ENCODE peak calls at places on chromosomes 3 and 15, in four cellular contexts. H is BJ; O is fibroblast of lung; M is CD8-positive, alpha-beta T cell. B is an unnamed sample. For H3K27me3, the result is how much of the 10 kb centered on the place peaks cover.

GRCh38 chr3:178754852-178755510 is 218.7 kb downstream of the KCNMB2 start:
- DNase-seq in M (no peak), H (no peak), O (no peak), B (no peak)

GRCh38 chr15:89822951-89823701 is 8.5 kb upstream of the ANPEP start:
- DNase-seq in O (peak), H (no peak), M (no peak), B (no peak)

GRCh38 chr15:39466428-39466827 is 114.5 kb upstream of the THBS1 start:
- DNase-seq in H (peak), O (peak), M (no peak), B (no peak)

GRCh38 chr15:34642252-34642651 is 58.8 kb upstream of the GOLGA8B start:
- DNase-seq in O (no peak), H (no peak), M (no peak), B (no peak)

GRCh38 chr15:62453979-62454378 is 288.9 kb upstream of the C2CD4B start:
- DNase-seq in M (no peak), H (no peak), O (peak), B (no peak)

GRCh38 chr3:157922614-157923013 is 183.6 kb downstream of the SHOX2 start:
- DNase-seq in M (no peak), H (no peak), O (no peak), B (no peak)

GRCh38 chr15:77497108-77497737 is 76.5 kb downstream of the HMG20A start:
- DNase-seq in M (no peak), O (peak), H (no peak), B (no peak)

GRCh38 chr3:12902181-12902999 is 61.0 kb upstream of the RPL32 start:
- DNase-seq in M (no peak), H (no peak), O (no peak), B (no peak)

GRCh38 chr15:76576526-76577279 is 240.1 kb downstream of the ISL2 start:
- DNase-seq in O (peak), H (no peak), M (no peak), B (peak)

GRCh38 chr15:51227967-51228783 is 110.2 kb downstream of the CYP19A1 start:
- DNase-seq in M (no peak), O (peak), H (peak), B (no peak)

GRCh38 chr15:41981373-41982132 is 9.2 kb upstream of the EHD4 start:
- DNase-seq in H (no peak), M (no peak), O (no peak), B (peak)

GRCh38 chr15:78325092-78325843 is 14.9 kb upstream of the CRABP1 start:
- DNase-seq in H (no peak), M (no peak), O (no peak), B (no peak)

GRCh38 chr3:141746962-141747361 is 8.9 kb downstream of the RNF7 start:
- DNase-seq in M (no peak), O (no peak), H (no peak), B (no peak)

GRCh38 chr3:139774570-139775302 is 97.0 kb upstream of the NMNAT3 start:
- DNase-seq in M (no peak), H (peak), O (no peak), B (no peak)

GRCh38 chr3:188154758-188155574 is 1.0 kb downstream of the LPP start:
- DNase-seq in O (peak), H (no peak), M (no peak), B (no peak)

GRCh38 chr15:70589221-70589620 is 174.1 kb downstream of the UACA start:
- DNase-seq in O (peak), H (peak), M (no peak), B (no peak)

GRCh38 chr3:114804099-114804498 is 343.0 kb downstream of the ZBTB20 start:
- DNase-seq in M (no peak), H (no peak), O (no peak), B (no peak)

GRCh38 chr15:28948036-28948435 is 62.3 kb downstream of the APBA2 start:
- DNase-seq in H (no peak), O (no peak), M (no peak), B (no peak)

GRCh38 chr3:66582721-66583141 is 81.9 kb upstream of the LRIG1 start:
- DNase-seq in H (no peak), O (no peak), M (peak), B (peak)

GRCh38 chr15:39976291-39977274 is 42.7 kb downstream of the EIF2AK4 start:
- DNase-seq in H (no peak), O (peak), M (no peak), B (peak)

GRCh38 chr15:67025719-67026118 is 39.7 kb upstream of the SMAD3 start:
- DNase-seq in M (no peak), H (no peak), O (peak), B (no peak)

GRCh38 chr3:141553055-141553454 is 66.2 kb downstream of the RASA2 start:
- DNase-seq in M (peak), H (no peak), O (no peak), B (no peak)

GRCh38 chr15:73346735-73347312 is 21.9 kb downstream of the HCN4 start:
- DNase-seq in M (peak), H (no peak), O (peak), B (peak)

GRCh38 chr3:14397531-14397930 is 4.9 kb upstream of the SLC6A6 start:
- DNase-seq in O (no peak), H (no peak), M (no peak), B (no peak)

GRCh38 chr3:102225407-102226132 is 209.2 kb upstream of the ZPLD1 start:
- DNase-seq in O (peak), M (no peak), H (peak), B (no peak)

DNA sequence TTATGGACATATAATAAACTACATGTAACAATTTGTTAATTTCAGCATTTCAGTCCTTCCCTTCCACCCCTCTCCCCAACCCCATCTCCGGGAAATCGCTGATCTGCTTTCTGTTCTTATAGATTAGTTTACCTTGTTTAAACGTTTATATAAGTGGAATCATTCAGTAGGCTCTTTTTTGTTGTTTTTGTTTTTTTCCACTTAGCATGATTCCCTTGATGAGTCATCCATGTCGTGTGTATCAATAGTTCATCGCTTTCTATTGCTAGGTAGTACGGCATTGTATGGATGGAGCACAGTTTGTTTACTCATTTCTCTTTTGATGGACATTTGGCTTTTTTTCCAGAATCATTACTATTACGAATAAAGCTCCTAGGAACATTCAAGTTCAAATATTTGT is 23.5 kb upstream of the AMOTL2 start:
- DNase-seq in M (no peak), O (no peak), H (no peak), B (no peak)
- H3K27me3 ChIP-seq in M (under half), O (under half), H (under half), B (under half)

GRCh38 chr3:173932624-173933023 is 535.1 kb downstream of the NLGN1 start:
- DNase-seq in H (peak), O (peak), M (no peak), B (no peak)

GRCh38 chr3:173930251-173930650 is 532.7 kb downstream of the NLGN1 start:
- DNase-seq in O (no peak), H (no peak), M (no peak), B (no peak)

GRCh38 chr3:173938159-173938558 is 540.6 kb downstream of the NLGN1 start:
- DNase-seq in M (no peak), H (peak), O (peak), B (no peak)

DNA sequence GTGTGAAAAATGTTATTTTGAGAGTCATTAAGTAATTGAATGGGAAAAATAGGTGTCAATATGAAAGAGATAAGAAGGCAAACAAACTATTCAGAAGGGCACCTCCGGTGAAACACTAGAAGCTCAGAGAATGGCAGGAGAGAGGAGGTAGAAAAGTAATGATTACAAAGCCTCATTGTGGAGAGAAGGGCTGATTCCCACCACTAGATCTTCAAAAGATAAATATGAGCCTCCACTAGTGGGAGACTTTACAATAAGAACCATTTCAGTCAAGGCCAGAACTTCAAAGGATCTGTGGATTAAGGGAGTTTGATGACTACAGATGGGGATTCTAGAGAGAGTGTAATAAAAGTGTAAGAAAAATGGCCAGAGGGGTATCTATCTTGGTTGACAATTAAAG is 535.6 kb downstream of the NLGN1 start:
- DNase-seq in O (no peak), M (no peak), H (no peak), B (no peak)
- H3K4me3 ChIP-seq in O (no peak), M (no peak), H (no peak), B (no peak)

DNA sequence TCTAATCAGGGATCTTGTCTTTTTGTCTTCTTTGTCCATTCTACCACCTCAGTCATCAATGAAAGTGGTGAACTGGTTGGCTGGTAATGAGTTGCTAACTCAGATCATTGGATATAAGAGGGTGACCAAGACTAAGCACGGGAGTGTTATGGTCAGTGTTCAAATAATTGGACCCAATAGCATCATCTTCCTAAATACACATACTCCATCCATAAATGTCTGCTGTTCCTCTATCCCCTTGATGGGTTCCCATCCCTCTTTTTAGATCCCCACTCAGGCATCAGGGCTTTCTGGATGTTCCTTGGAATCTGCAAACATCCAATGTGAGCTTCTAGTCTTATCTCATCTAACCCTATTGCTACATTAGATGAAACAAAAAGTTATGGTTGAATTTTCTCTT is 3.5 kb downstream of the SEMA5B start:
- DNase-seq in H (no peak), M (no peak), O (no peak), B (no peak)
- H3K27me3 ChIP-seq in H (half or more), M (under half), O (half or more), B (under half)

DNA sequence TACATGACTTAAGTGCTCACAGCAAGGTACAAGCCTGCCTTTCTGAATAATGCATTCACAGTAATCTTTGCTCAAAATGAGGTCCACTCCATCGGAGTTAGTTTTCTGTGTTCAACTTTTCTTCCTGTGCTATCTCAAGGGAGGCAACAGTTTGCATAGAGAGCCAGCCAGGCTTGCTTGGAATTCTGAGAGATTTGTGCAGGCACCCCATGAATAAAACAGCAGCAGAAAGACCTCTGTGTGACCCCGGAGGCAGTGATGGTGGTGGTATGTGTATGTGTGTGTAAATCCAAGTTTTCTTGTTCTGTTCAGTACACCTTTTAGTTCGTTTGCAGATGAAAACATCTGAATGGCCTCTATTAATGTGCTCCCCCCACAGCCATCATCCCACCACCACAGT is 124.0 kb downstream of the ADAMTS9 start:
- DNase-seq in O (no peak), M (no peak), H (no peak), B (no peak)
- H3K4me3 ChIP-seq in O (no peak), M (no peak), H (no peak), B (no peak)

B was measured in Peyer's patch.